ENCODE peak calls at places on chromosomes 13 and 19, in six cellular contexts. X is IMR-90; F is colonic mucosa; U is Panc1; D is CD8-positive, alpha-beta T cell; O is PC-9. R is an unnamed sample.
A peak's percentile ranks its signal among the peaks of the same experiment; 100 is the strongest.

GRCh38 chr13:102555914-102556553 is 40.8 kb upstream of the TPP2 start:
- DNase-seq in X (peak; percentile 26), F (no peak), U (peak; percentile 20), D (no peak), O (no peak), R (peak; percentile 68)

GRCh38 chr13:51849145-51850101 is 4.4 kb upstream of the TMEM272 start:
- DNase-seq in X (peak; percentile 30), F (peak; percentile 26), U (no peak), D (no peak), O (no peak), R (no peak)

GRCh38 chr13:46516624-46517318 is 36.2 kb upstream of the LRCH1 start:
- DNase-seq in X (no peak), F (no peak), U (no peak), D (no peak), O (no peak), R (no peak)

GRCh38 chr13:21556051-21556450 is 47.9 kb downstream of the MICU2 start:
- DNase-seq in X (no peak), F (no peak), U (no peak), D (no peak), O (no peak), R (no peak)

GRCh38 chr13:106570354-106570822 is 2.5 kb upstream of the ARGLU1 start:
- DNase-seq in X (peak; percentile 61), F (peak; percentile 52), U (no peak), D (peak; percentile 62), O (no peak), R (peak; percentile 84)

GRCh38 chr13:84405286-84405685 is 523.0 kb upstream of the SLITRK1 start:
- DNase-seq in X (peak; percentile 64), F (no peak), U (no peak), D (no peak), O (no peak), R (no peak)

GRCh38 chr13:47723898-47724297 is 277.2 kb downstream of the SUCLA2 start:
- DNase-seq in X (no peak), F (no peak), U (no peak), D (no peak), O (no peak), R (no peak)

GRCh38 chr13:45847554-45848224 is 3.9 kb downstream of the SIAH3 start:
- DNase-seq in X (no peak), F (no peak), U (no peak), D (peak; percentile 72), O (no peak), R (no peak)

GRCh38 chr19:37007587-37008220 is 70.5 kb upstream of the ZNF420 start:
- DNase-seq in X (no peak), F (peak; percentile 41), U (no peak), D (peak; percentile 53), O (no peak), R (peak; percentile 26)

GRCh38 chr19:12985049-12985776 is 10.1 kb upstream of the NFIX start:
- DNase-seq in X (peak; percentile 76), F (peak; percentile 87), U (no peak), D (no peak), O (peak; percentile 83), R (no peak)

GRCh38 chr19:33275933-33276619 is 26.3 kb downstream of the CEBPA start:
- DNase-seq in X (no peak), F (no peak), U (no peak), D (no peak), O (no peak), R (no peak)

GRCh38 chr19:6676288-6676687 is 6.3 kb upstream of the TNFSF14 start:
- DNase-seq in X (no peak), F (no peak), U (no peak), D (no peak), O (no peak), R (no peak)

GRCh38 chr19:14440049-14440448 is 6.9 kb downstream of the PKN1 start:
- DNase-seq in X (no peak), F (peak; percentile 71), U (no peak), D (peak; percentile 90), O (no peak), R (no peak)

GRCh38 chr19:12974301-12975220 is 5.2 kb downstream of the DAND5 start:
- DNase-seq in X (no peak), F (no peak), U (no peak), D (no peak), O (no peak), R (no peak)

GRCh38 chr19:6232567-6232966 is 47.2 kb downstream of the MLLT1 start:
- DNase-seq in X (peak; percentile 88), F (no peak), U (no peak), D (no peak), O (no peak), R (peak; percentile 63)

GRCh38 chr19:31356587-31357314 is 7.5 kb upstream of the TSHZ3 start:
- DNase-seq in X (no peak), F (peak; percentile 31), U (no peak), D (peak; percentile 66), O (no peak), R (no peak)

GRCh38 chr19:55319786-55320185 is 5.4 kb downstream of the TMEM150B start:
- DNase-seq in X (peak; percentile 28), F (no peak), U (no peak), D (no peak), O (no peak), R (no peak)

GRCh38 chr13:37701306-37701705 is 102.7 kb upstream of the POSTN start:
- DNase-seq in X (peak; percentile 67), F (no peak), U (no peak), D (no peak), O (no peak), R (no peak)

GRCh38 chr19:13058951-13059660 is 43.6 kb downstream of the LYL1 start:
- DNase-seq in X (no peak), F (no peak), U (no peak), D (no peak), O (no peak), R (no peak)

GRCh38 chr19:13149628-13150186 is 468 bp downstream of the STX10 start:
- DNase-seq in X (no peak), F (no peak), U (no peak), D (no peak), O (peak; percentile 32), R (no peak)

GRCh38 chr13:60282708-60283107 is 114.3 kb upstream of the TDRD3 start:
- DNase-seq in X (no peak), F (no peak), U (no peak), D (no peak), O (no peak), R (no peak)

GRCh38 chr19:48615145-48616040 is 517 bp upstream of the FAM83E start:
- DNase-seq in X (no peak), F (peak; percentile 34), U (no peak), D (no peak), O (no peak), R (no peak)

GRCh38 chr13:66896933-66897332 is 333.2 kb downstream of the PCDH9 start:
- DNase-seq in X (peak; percentile 45), F (no peak), U (no peak), D (no peak), O (no peak), R (no peak)

GRCh38 chr13:98206946-98207345 is 29.9 kb upstream of the RNF113B start:
- DNase-seq in X (peak; percentile 99), F (no peak), U (no peak), D (no peak), O (peak; percentile 48), R (peak; percentile 28)

GRCh38 chr13:94568443-94568842 is 27.5 kb downstream of the TGDS start:
- DNase-seq in X (no peak), F (no peak), U (no peak), D (no peak), O (no peak), R (no peak)

GRCh38 chr19:2587001-2587719 is 111.2 kb downstream of the GADD45B start:
- DNase-seq in X (peak; percentile 35), F (no peak), U (no peak), D (no peak), O (no peak), R (no peak)

GRCh38 chr13:25371608-25372274 is at the start of gene ATP8A2:
- DNase-seq in X (no peak), F (no peak), U (no peak), D (no peak), O (no peak), R (no peak)

GRCh38 chr19:10173527-10173926 is 21.2 kb downstream of the DNMT1 start:
- DNase-seq in X (peak; percentile 50), F (no peak), U (no peak), D (no peak), O (peak; percentile 69), R (no peak)

GRCh38 chr19:43464089-43464775 is 1.2 kb downstream of the LYPD3 start:
- DNase-seq in X (no peak), F (peak; percentile 84), U (no peak), D (no peak), O (no peak), R (no peak)

GRCh38 chr19:20423381-20424207 is 142.0 kb downstream of the ZNF737 start:
- DNase-seq in X (peak; percentile 7), F (peak; percentile 50), U (peak; percentile 67), D (peak; percentile 60), O (no peak), R (peak; percentile 79)

GRCh38 chr13:91112191-91112579 is 235.3 kb upstream of the MIR17HG start:
- DNase-seq in X (no peak), F (no peak), U (no peak), D (no peak), O (no peak), R (no peak)

GRCh38 chr19:58466089-58466759 is 656 bp upstream of the ZNF324 start:
- DNase-seq in X (no peak), F (no peak), U (no peak), D (no peak), O (no peak), R (no peak)

GRCh38 chr19:29665215-29665825 is at the start of gene PLEKHF1:
- DNase-seq in X (peak; percentile 59), F (peak; percentile 92), U (no peak), D (peak; percentile 86), O (peak; percentile 74), R (no peak)
- H3K4me1 ChIP-seq in X (peaks cover 27% of the 10 kb centered on the region), F (peaks cover 3% of the 10 kb centered on the region), U (peaks cover 60% of the 10 kb centered on the region), D (peaks cover 57% of the 10 kb centered on the region), O (peaks cover 66% of the 10 kb centered on the region), R (peaks cover 30% of the 10 kb centered on the region)

GRCh38 chr19:18131841-18132596 is 20.9 kb upstream of the PIK3R2 start:
- DNase-seq in X (no peak), F (no peak), U (no peak), D (no peak), O (no peak), R (no peak)
- TF ChIP-seq CTCF in X (no peak), F (no peak), U (no peak), D (no peak), O (no peak), R (no peak)

GRCh38 chr19:18321729-18322091 is 1.2 kb downstream of the LSM4 start:
- DNase-seq in X (peak; percentile 33), F (no peak), U (no peak), D (no peak), O (no peak), R (no peak)
- H3K4me1 ChIP-seq in X (peaks cover 5% of the 10 kb centered on the region), F (peaks cover 42% of the 10 kb centered on the region), U (peaks cover 25% of the 10 kb centered on the region), D (peaks cover 62% of the 10 kb centered on the region), O (peaks cover 37% of the 10 kb centered on the region), R (peaks cover 7% of the 10 kb centered on the region)

DNA sequence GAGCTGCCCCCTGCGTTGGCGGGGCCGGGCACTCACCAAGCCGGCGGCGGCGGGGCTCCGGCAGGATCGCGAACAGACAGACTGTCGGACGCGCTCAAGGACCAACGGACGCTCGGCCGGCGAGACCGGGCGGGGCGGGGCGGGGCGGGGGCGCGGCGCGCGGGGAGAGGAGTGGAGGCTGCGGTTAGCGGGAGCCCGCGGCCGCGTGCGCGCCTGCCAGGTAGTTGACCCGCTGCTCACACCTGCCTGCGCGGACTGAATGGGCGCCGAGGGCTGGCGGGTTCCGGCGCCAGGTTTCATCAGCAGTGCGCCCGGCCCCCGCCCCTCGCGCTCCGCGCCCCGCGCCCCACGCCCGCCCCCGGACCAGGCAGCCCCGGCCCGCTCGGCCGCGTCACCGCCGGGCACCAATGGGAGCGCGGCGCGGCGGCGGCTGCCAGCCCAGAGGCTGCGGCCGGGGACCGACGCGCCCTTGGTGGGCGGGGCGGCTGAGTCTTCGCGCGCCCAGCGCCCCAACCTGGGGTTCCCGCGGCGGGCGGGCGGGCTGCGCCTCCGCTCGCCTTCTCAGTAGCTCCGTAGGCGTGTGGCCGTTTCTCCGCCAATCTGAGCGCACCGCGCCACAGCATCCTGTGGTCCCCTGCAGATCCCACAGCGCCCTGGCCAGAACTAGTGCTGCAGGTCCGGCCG is at the start of gene SLC7A1:
- DNase-seq in X (peak; percentile 80), F (peak; percentile 77), U (no peak), D (peak; percentile 87), O (peak; percentile 70), R (no peak)
- TF ChIP-seq CTCF in X (peak; percentile 12), F (no peak), U (no peak), D (no peak), O (no peak), R (peak; percentile 19)

R was measured in foreskin keratinocyte.